ENCODE peak calls at places on chromosomes 1 and 21, in eight cellular contexts. G is cardiac muscle cell, K is H9, I is A549, H is neuronal stem cell, N is left lung, A is sigmoid colon, F is small intestine. V is an unnamed sample.
A peak's percentile ranks its signal among the peaks of the same experiment; 100 is the strongest.

GRCh38 chr1:1768249-1768992 is 9.8 kb downstream of the NADK start:
- DNase-seq in G (no peak), K (no peak), I (no peak), H (no peak), N (no peak), A (no peak), F (no peak), V (no peak)

GRCh38 chr1:1090424-1091343 is 16.6 kb upstream of the RNF223 start:
- DNase-seq in G (no peak), K (no peak), I (no peak), H (no peak), N (no peak), A (no peak), F (no peak), V (no peak)

GRCh38 chr1:192491804-192492554 is 83.6 kb upstream of the RGS1 start:
- DNase-seq in G (no peak), K (no peak), I (no peak), H (no peak), N (no peak), A (no peak), F (no peak), V (no peak)

GRCh38 chr21:41641821-41642368 is 125.0 kb downstream of the RIPK4 start:
- DNase-seq in G (no peak), K (no peak), I (peak; percentile 72), H (no peak), N (no peak), A (peak; percentile 84), F (no peak), V (no peak)

GRCh38 chr1:207978441-207978840 is 67.5 kb upstream of the CD34 start:
- DNase-seq in G (no peak), K (no peak), I (no peak), H (no peak), N (no peak), A (no peak), F (no peak), V (no peak)

GRCh38 chr1:36269408-36269838 is 36.7 kb upstream of the SH3D21 start:
- DNase-seq in G (no peak), K (no peak), I (peak; percentile 47), H (no peak), N (no peak), A (no peak), F (no peak), V (no peak)

GRCh38 chr21:42844411-42845113 is 34.8 kb downstream of the WDR4 start:
- DNase-seq in G (no peak), K (peak; percentile 18), I (no peak), H (no peak), N (peak; percentile 72), A (peak; percentile 82), F (no peak), V (no peak)

GRCh38 chr1:19369396-19370090 is 57.4 kb downstream of the SLC66A1 start:
- DNase-seq in G (no peak), K (no peak), I (no peak), H (no peak), N (no peak), A (no peak), F (no peak), V (no peak)

GRCh38 chr1:153426809-153427208 is 10.5 kb downstream of the S100A7A start:
- DNase-seq in G (no peak), K (peak; percentile 8), I (no peak), H (no peak), N (no peak), A (no peak), F (no peak), V (no peak)

GRCh38 chr1:74505889-74506288 is 6.5 kb downstream of the LRRC53 start:
- DNase-seq in G (no peak), K (no peak), I (no peak), H (no peak), N (no peak), A (no peak), F (no peak), V (no peak)

GRCh38 chr1:220326578-220326977 is 54.3 kb upstream of the RAB3GAP2 start:
- DNase-seq in G (no peak), K (peak; percentile 43), I (no peak), H (no peak), N (no peak), A (no peak), F (no peak), V (no peak)

GRCh38 chr1:222665964-222666363 is 46.3 kb downstream of the AIDA start:
- DNase-seq in G (no peak), K (no peak), I (no peak), H (no peak), N (no peak), A (no peak), F (no peak), V (no peak)

GRCh38 chr1:47592296-47592975 is 154.6 kb downstream of the FOXD2 start:
- DNase-seq in G (no peak), K (no peak), I (no peak), H (no peak), N (no peak), A (no peak), F (peak; percentile 5), V (no peak)

GRCh38 chr1:47724427-47724999 is 272.7 kb downstream of the TRABD2B start:
- DNase-seq in G (no peak), K (no peak), I (no peak), H (no peak), N (no peak), A (no peak), F (peak; percentile 49), V (no peak)

GRCh38 chr1:163162281-163162937 is 40.3 kb downstream of the RGS5 start:
- DNase-seq in G (no peak), K (no peak), I (no peak), H (no peak), N (no peak), A (no peak), F (no peak), V (no peak)

GRCh38 chr1:183021405-183022201 is 1.6 kb upstream of the LAMC1 start:
- DNase-seq in G (no peak), K (no peak), I (no peak), H (peak; percentile 17), N (no peak), A (no peak), F (no peak), V (no peak)

GRCh38 chr21:17779486-17779885 is 39.7 kb downstream of the C21orf91 start:
- DNase-seq in G (no peak), K (no peak), I (no peak), H (no peak), N (no peak), A (no peak), F (no peak), V (no peak)

GRCh38 chr1:192554904-192555303 is 20.7 kb upstream of the RGS1 start:
- DNase-seq in G (no peak), K (no peak), I (no peak), H (no peak), N (no peak), A (no peak), F (no peak), V (no peak)

GRCh38 chr1:182259229-182259872 is 132.2 kb downstream of the GLUL start:
- DNase-seq in G (no peak), K (no peak), I (no peak), H (no peak), N (peak; percentile 61), A (peak; percentile 81), F (peak; percentile 27), V (peak; percentile 73)

GRCh38 chr21:45381865-45382697 is 22.9 kb upstream of the COL18A1 start:
- DNase-seq in G (no peak), K (no peak), I (no peak), H (no peak), N (peak; percentile 51), A (peak; percentile 60), F (no peak), V (no peak)

DNA sequence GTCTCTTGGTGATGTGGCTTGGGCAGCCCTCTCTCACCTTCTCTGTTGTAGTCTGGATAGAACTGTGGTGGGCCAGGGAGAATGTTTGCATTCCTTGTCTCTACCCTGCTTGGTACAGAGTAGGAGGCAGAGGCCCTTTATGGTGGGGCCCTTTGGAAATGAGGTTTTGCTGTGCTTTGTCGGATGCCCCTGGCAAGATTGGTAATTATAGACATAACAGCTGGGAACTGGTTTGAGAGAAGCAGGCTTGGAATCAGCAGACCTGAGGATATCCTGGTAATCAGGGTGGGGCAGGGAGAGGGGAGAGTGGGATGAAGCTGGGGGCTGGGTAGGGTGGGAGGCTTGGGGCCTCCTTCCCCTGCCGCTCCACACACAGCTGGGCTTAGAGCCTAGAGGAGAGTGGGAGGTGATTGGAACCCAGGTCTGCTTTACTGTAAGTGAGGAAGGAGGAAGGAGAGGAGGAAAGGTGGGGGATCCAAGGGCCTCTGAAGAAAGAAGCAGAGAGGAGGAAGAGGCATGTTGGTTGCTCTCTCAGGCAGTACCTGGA is 5.0 kb downstream of the VANGL2 start:
- DNase-seq in G (no peak), K (no peak), I (no peak), H (no peak), N (no peak), A (no peak), F (no peak), V (no peak)
- H3K4me1 ChIP-seq in G (peaks cover 18% of the 10 kb centered on the region), K (peaks cover 31% of the 10 kb centered on the region), I (peaks cover 23% of the 10 kb centered on the region), H (peaks cover 68% of the 10 kb centered on the region), N (peaks cover 18% of the 10 kb centered on the region), A (no peaks in the 10 kb centered on the region), F (no peaks in the 10 kb centered on the region), V (peaks cover 8% of the 10 kb centered on the region)

DNA sequence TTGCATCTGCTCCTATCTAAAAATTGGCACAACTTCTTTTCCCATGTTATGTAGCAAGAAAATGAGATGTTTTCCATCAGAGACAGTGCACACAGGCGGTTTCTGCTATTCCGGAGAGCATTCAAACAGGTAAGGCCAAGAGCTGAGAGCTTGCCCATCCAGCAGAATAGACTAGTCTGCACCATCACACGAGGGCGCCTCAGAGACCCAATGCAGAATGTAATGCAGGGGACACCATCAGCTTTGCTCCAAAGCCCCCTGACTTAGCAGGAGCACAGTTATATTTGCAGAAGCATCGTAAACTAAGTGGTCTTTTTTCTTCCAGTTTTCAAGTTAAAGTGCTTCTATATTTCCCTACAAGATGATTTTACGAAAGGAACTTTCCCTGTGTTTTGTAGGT is 4.7 kb downstream of the IL24 start:
- DNase-seq in G (no peak), K (no peak), I (no peak), H (no peak), N (no peak), A (no peak), F (no peak), V (no peak)
- H3K9me3 ChIP-seq in G (no peaks in the 10 kb centered on the region), K (no peaks in the 10 kb centered on the region), I (no peaks in the 10 kb centered on the region), H (no peaks in the 10 kb centered on the region), N (no peaks in the 10 kb centered on the region), A (no peaks in the 10 kb centered on the region), F (no peaks in the 10 kb centered on the region), V (no peaks in the 10 kb centered on the region)

DNA sequence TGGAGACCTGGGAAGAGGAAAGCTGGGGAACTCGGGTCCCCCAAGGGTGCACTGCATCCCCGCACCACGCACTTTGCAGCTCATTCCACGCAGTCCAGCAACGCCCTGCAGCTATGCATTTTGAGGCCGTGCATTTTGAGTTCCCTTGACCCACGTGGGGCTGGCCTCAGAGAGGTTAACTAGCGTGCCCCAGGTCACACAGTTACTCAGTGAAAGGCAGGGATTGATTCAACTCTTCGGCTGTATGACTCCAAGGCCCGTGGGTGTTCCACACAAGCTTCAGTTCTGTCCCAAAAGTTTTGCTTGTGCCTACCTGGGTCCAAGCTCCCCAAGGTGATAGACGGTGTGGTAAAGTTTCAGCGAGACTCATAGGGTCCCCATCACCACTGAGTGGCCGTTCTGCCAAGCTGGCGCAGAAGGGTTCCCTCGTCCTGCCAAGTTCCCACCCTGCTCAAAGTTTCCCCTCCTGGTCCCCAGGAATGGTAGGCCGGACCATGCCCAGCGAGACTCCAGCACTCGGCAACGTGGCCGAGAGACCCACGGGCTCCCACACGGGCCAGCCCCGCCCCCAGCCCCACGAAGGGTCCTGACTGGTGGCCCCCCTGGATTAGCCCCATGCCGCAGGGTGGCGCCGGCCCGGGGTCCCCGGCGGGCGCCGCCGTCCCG is 611 bp downstream of the HSPG2 start:
- DNase-seq in G (no peak), K (no peak), I (no peak), H (no peak), N (no peak), A (peak; percentile 73), F (peak; percentile 37), V (no peak)
- H3K4me1 ChIP-seq in G (peaks cover 66% of the 10 kb centered on the region), K (peaks cover 7% of the 10 kb centered on the region), I (peaks cover 74% of the 10 kb centered on the region), H (peaks cover 45% of the 10 kb centered on the region), N (peaks cover 72% of the 10 kb centered on the region), A (no peaks in the 10 kb centered on the region), F (no peaks in the 10 kb centered on the region), V (peaks cover 15% of the 10 kb centered on the region)

GRCh38 chr1:159985456-159985855 is 31.4 kb upstream of the SLAMF9 start:
- DNase-seq in G (no peak), K (no peak), I (no peak), H (no peak), N (no peak), A (no peak), F (no peak), V (no peak)
- H3K9me3 ChIP-seq in G (no peaks in the 10 kb centered on the region), K (no peaks in the 10 kb centered on the region), I (no peaks in the 10 kb centered on the region), H (no peaks in the 10 kb centered on the region), N (no peaks in the 10 kb centered on the region), A (no peaks in the 10 kb centered on the region), F (no peaks in the 10 kb centered on the region), V (no peaks in the 10 kb centered on the region)